ENCODE peak calls at places on chromosomes 11 and 22, in four cellular contexts. Y is sigmoid colon, I is SK-N-SH, V is GM12878. R is an unnamed sample.

GRCh38 chr11:130488187-130489026 is 40.0 kb downstream of the ADAMTS15 start:
- DNase-seq in Y (no peak), I (peak; percentile 5), V (no peak), R (no peak)

GRCh38 chr11:17776213-17776875 is 41.8 kb downstream of the KCNC1 start:
- DNase-seq in Y (no peak), I (no peak), V (no peak), R (no peak)

GRCh38 chr11:128210148-128210940 is 377.0 kb downstream of the ETS1 start:
- DNase-seq in Y (no peak), I (no peak), V (no peak), R (no peak)

GRCh38 chr11:61885166-61885778 is 6.1 kb downstream of the FADS3 start:
- DNase-seq in Y (no peak), I (no peak), V (no peak), R (peak; percentile 62)

GRCh38 chr22:49046546-49047305 is 780.9 kb downstream of the BRD1 start:
- DNase-seq in Y (no peak), I (peak; percentile 87), V (no peak), R (peak; percentile 65)

GRCh38 chr11:104776501-104777170 is 121.6 kb downstream of the CASP12 start:
- DNase-seq in Y (no peak), I (no peak), V (no peak), R (no peak)

GRCh38 chr22:23938328-23939016 is 22.5 kb downstream of the GSTT2B start:
- DNase-seq in Y (no peak), I (no peak), V (no peak), R (peak; percentile 18)

GRCh38 chr11:46554205-46555162 is 39.3 kb downstream of the AMBRA1 start:
- DNase-seq in Y (no peak), I (no peak), V (no peak), R (no peak)

GRCh38 chr11:19646921-19647320 is 65.7 kb upstream of the NAV2 start:
- DNase-seq in Y (no peak), I (peak; percentile 46), V (no peak), R (no peak)

GRCh38 chr11:107783121-107783520 is 71.3 kb upstream of the SLN start:
- DNase-seq in Y (no peak), I (no peak), V (no peak), R (no peak)

GRCh38 chr11:14248577-14248976 is 110.4 kb downstream of the RRAS2 start:
- DNase-seq in Y (no peak), I (peak; percentile 43), V (no peak), R (no peak)

GRCh38 chr11:8066911-8067455 is 14.0 kb upstream of the TUB start:
- DNase-seq in Y (no peak), I (no peak), V (no peak), R (no peak)

GRCh38 chr22:37608477-37609239 is at the start of gene GGA1:
- DNase-seq in Y (peak; percentile 98), I (peak; percentile 97), V (no peak), R (peak; percentile 94)
- TF ChIP-seq EP300 in Y (no peak), I (no peak), V (no peak), R (no peak)

DNA sequence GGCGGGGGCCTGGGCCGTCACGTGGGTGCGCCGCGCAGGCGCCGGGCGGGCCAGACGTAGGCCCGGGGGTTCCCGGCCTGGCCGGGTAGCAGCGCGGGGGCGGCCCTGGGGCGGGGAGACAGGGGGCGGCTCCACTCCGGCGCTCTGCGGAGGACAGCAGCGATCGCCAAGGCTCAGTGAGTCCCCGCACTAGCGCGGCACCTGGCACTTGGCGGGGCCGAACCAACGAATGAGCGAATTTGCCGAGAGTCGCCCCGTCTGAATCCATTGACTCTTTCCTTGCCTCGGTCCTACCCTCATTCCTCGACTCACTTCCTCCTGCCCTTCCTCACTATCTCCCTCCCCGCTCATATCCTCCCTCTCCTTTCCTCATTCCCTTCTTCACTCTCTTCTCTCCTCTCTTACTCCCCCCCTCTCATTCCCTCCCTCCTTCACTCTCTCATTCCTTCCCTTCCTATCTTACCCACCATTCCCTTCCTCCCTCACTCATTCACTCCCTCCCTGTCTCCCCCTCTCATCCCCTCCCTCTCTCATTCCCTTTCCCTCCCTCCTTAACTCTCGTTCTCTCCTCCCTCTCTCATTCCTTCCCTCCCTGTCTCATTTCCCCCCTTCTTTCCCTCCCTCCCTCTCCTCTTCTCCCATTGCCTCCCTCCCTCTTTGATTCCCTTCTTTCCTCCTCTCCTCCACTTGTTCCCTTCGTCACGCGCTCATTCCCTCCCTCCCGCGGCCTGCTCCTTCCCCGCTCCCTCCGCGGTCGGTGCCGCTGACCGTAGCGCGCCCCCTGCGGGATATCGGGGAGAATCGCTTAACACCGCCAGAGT is 476 bp upstream of the KLHL22 start:
- DNase-seq in Y (peak; percentile 96), I (peak; percentile 99), V (peak; percentile 44), R (peak; percentile 100)
- TF ChIP-seq POLR2AphosphoS5 in Y (peak; percentile 81), I (peak; percentile 33), V (peak; percentile 44), R (peak; percentile 17)

GRCh38 chr22:31662668-31663037 is 638 bp upstream of the PISD start:
- DNase-seq in Y (no peak), I (no peak), V (no peak), R (no peak)

GRCh38 chr22:31659246-31659645 is 2.8 kb downstream of the PISD start:
- DNase-seq in Y (no peak), I (no peak), V (no peak), R (no peak)

GRCh38 chr22:31661851-31662667 is at the start of gene PISD:
- DNase-seq in Y (peak; percentile 97), I (peak; percentile 96), V (peak; percentile 89), R (peak; percentile 95)
- TF ChIP-seq EP300 in Y (no peak), I (no peak), V (no peak), R (no peak)

DNA sequence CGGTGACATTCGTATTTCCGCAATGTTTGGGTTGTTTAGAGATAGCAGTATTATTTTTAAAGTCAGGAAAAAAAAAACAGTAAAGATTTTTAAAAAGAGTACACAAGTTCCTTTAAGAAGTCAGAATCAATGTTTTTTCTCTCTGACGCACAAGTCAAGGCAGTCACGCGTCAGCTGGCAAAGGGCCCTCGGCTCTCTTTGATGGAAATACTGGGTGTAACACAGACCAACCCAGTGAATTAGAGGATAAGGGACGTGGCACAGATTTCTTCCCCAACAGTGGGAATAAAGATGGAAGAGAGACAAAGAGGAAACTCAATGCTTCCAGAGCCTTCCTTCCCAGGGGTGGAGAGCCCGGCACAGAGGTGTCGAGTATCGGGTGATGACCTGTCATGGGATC is 13.4 kb downstream of the ASCC2 start:
- DNase-seq in Y (peak; percentile 72), I (no peak), V (no peak), R (no peak)
- TF ChIP-seq POLR2AphosphoS5 in Y (no peak), I (no peak), V (no peak), R (no peak)

GRCh38 chr11:114314096-114314495 is 17.9 kb downstream of the NNMT start:
- DNase-seq in Y (no peak), I (no peak), V (no peak), R (no peak)
- TF ChIP-seq EP300 in Y (no peak), I (no peak), V (no peak), R (no peak)

GRCh38 chr11:269146-269890 is 8.9 kb upstream of the NLRP6 start:
- DNase-seq in Y (no peak), I (no peak), V (peak; percentile 99), R (peak; percentile 67)
- TF ChIP-seq POLR2AphosphoS5 in Y (peak; percentile 23), I (no peak), V (peak; percentile 92), R (no peak)

DNA sequence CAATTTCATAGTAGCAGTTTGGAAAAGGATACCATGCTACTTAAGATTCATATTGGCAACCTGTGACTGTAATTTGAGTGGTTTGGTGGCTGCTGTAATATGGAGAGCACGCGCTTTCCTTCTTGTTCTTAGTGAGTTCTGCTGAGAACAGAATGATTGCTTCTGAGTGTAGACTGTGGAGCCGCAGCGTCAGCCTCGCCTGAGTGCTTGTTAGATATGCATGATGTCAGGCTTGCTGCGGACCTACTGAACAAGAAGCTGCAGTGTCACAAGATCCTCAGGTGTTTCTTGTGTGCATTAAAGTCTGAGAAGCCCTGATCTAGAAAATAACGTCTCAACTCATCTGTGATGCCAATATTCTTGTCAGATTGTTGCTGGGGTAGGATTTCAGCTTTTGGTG is 143.2 kb downstream of the ARHGAP42 start:
- DNase-seq in Y (no peak), I (no peak), V (no peak), R (no peak)
- TF ChIP-seq EP300 in Y (no peak), I (no peak), V (no peak), R (no peak)

GRCh38 chr11:119483341-119483880 is 60.4 kb upstream of the THY1 start:
- DNase-seq in Y (no peak), I (no peak), V (no peak), R (no peak)
- TF ChIP-seq POLR2AphosphoS5 in Y (no peak), I (no peak), V (no peak), R (no peak)

DNA sequence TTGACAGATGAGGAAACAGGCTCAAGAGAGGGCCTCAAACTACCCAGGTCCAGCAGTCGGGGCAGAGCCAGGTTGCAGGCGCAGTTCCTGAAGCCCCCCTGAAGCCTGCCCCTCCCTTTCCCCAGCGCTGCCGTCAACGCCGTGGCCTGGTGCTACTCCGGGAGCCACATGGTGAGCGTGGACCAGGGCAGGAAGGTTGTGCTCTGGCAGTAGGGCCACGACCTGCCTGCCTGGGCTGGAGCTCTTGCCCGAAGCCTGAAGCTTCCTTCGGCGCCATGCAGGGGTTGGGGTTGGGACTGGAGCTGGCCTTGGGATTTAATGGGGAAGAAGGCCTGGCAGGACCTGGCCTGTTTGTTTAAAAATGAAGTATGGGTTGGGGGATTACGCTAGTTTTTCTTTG is 15.0 kb downstream of the ATG16L2 start:
- DNase-seq in Y (no peak), I (no peak), V (no peak), R (no peak)
- TF ChIP-seq EP300 in Y (no peak), I (no peak), V (no peak), R (no peak)